ENCODE peak calls at places on chromosomes 13 and 19, in ten cellular contexts. One of them, this sample, is unnamed.
A peak's percentile ranks its signal among the peaks of the same experiment; 100 is the strongest.

GRCh38 chr13:65638572-65639168 is 1591.5 kb downstream of the PCDH9 start:
- DNase-seq in choroid plexus epithelial cell: peak; percentile 85
- DNase-seq in cardiac fibroblast: peak; percentile 80
- DNase-seq in colonic mucosa: no peak
- DNase-seq in stomach: no peak
- DNase-seq in ovary: no peak
- DNase-seq in epithelial cell of esophagus: peak; percentile 57
- DNase-seq in fibroblast of the aortic adventitia: peak; percentile 78
- DNase-seq in aorta: no peak
- DNase-seq in K562: peak; percentile 8
- DNase-seq in this sample: peak; percentile 35

GRCh38 chr13:66329988-66330429 is 900.1 kb downstream of the PCDH9 start:
- DNase-seq in choroid plexus epithelial cell: peak; percentile 28
- DNase-seq in cardiac fibroblast: no peak
- DNase-seq in colonic mucosa: no peak
- DNase-seq in stomach: no peak
- DNase-seq in ovary: no peak
- DNase-seq in epithelial cell of esophagus: peak; percentile 27
- DNase-seq in fibroblast of the aortic adventitia: no peak
- DNase-seq in aorta: no peak
- DNase-seq in K562: no peak
- DNase-seq in this sample: no peak

GRCh38 chr13:105603283-105603682 is 932.2 kb downstream of the EFNB2 start:
- DNase-seq in choroid plexus epithelial cell: no peak
- DNase-seq in cardiac fibroblast: no peak
- DNase-seq in colonic mucosa: no peak
- DNase-seq in stomach: no peak
- DNase-seq in ovary: no peak
- DNase-seq in epithelial cell of esophagus: no peak
- DNase-seq in fibroblast of the aortic adventitia: no peak
- DNase-seq in aorta: no peak
- DNase-seq in K562: no peak
- DNase-seq in this sample: no peak

GRCh38 chr13:70408865-70409264 is 300.6 kb upstream of the KLHL1 start:
- DNase-seq in choroid plexus epithelial cell: peak; percentile 8
- DNase-seq in cardiac fibroblast: no peak
- DNase-seq in colonic mucosa: no peak
- DNase-seq in stomach: no peak
- DNase-seq in ovary: no peak
- DNase-seq in epithelial cell of esophagus: peak; percentile 53
- DNase-seq in fibroblast of the aortic adventitia: no peak
- DNase-seq in aorta: no peak
- DNase-seq in K562: no peak
- DNase-seq in this sample: no peak

GRCh38 chr19:48424694-48425219 is 21.0 kb upstream of the GRWD1 start:
- DNase-seq in choroid plexus epithelial cell: peak; percentile 62
- DNase-seq in cardiac fibroblast: peak; percentile 75
- DNase-seq in colonic mucosa: no peak
- DNase-seq in stomach: no peak
- DNase-seq in ovary: no peak
- DNase-seq in epithelial cell of esophagus: peak; percentile 35
- DNase-seq in fibroblast of the aortic adventitia: peak; percentile 56
- DNase-seq in aorta: no peak
- DNase-seq in K562: peak; percentile 60
- DNase-seq in this sample: no peak

GRCh38 chr19:49497047-49497789 is 984 bp downstream of the RPS11 start:
- DNase-seq in choroid plexus epithelial cell: peak; percentile 71
- DNase-seq in cardiac fibroblast: peak; percentile 71
- DNase-seq in colonic mucosa: peak; percentile 85
- DNase-seq in stomach: peak; percentile 78
- DNase-seq in ovary: no peak
- DNase-seq in epithelial cell of esophagus: peak; percentile 79
- DNase-seq in fibroblast of the aortic adventitia: peak; percentile 60
- DNase-seq in aorta: no peak
- DNase-seq in K562: peak; percentile 47
- DNase-seq in this sample: no peak

GRCh38 chr13:75968103-75968838 is 332.1 kb downstream of the LMO7 start:
- DNase-seq in choroid plexus epithelial cell: no peak
- DNase-seq in cardiac fibroblast: no peak
- DNase-seq in colonic mucosa: no peak
- DNase-seq in stomach: no peak
- DNase-seq in ovary: no peak
- DNase-seq in epithelial cell of esophagus: peak; percentile 89
- DNase-seq in fibroblast of the aortic adventitia: no peak
- DNase-seq in aorta: no peak
- DNase-seq in K562: no peak
- DNase-seq in this sample: no peak

GRCh38 chr19:8512991-8513686 is 828 bp downstream of the ZNF414 start:
- DNase-seq in choroid plexus epithelial cell: no peak
- DNase-seq in cardiac fibroblast: no peak
- DNase-seq in colonic mucosa: no peak
- DNase-seq in stomach: no peak
- DNase-seq in ovary: no peak
- DNase-seq in epithelial cell of esophagus: no peak
- DNase-seq in fibroblast of the aortic adventitia: no peak
- DNase-seq in aorta: no peak
- DNase-seq in K562: no peak
- DNase-seq in this sample: no peak

GRCh38 chr19:45150731-45151725 is 9.8 kb downstream of the NKPD1 start:
- DNase-seq in choroid plexus epithelial cell: no peak
- DNase-seq in cardiac fibroblast: no peak
- DNase-seq in colonic mucosa: no peak
- DNase-seq in stomach: no peak
- DNase-seq in ovary: no peak
- DNase-seq in epithelial cell of esophagus: peak; percentile 84
- DNase-seq in fibroblast of the aortic adventitia: no peak
- DNase-seq in aorta: no peak
- DNase-seq in K562: no peak
- DNase-seq in this sample: no peak

GRCh38 chr19:45154064-45154827 is 6.5 kb downstream of the NKPD1 start:
- DNase-seq in choroid plexus epithelial cell: peak; percentile 96
- DNase-seq in cardiac fibroblast: peak; percentile 89
- DNase-seq in colonic mucosa: no peak
- DNase-seq in stomach: no peak
- DNase-seq in ovary: no peak
- DNase-seq in epithelial cell of esophagus: peak; percentile 40
- DNase-seq in fibroblast of the aortic adventitia: peak; percentile 83
- DNase-seq in aorta: peak; percentile 73
- DNase-seq in K562: peak; percentile 85
- DNase-seq in this sample: peak; percentile 92

GRCh38 chr19:45151821-45152503 is 8.8 kb downstream of the NKPD1 start:
- DNase-seq in choroid plexus epithelial cell: no peak
- DNase-seq in cardiac fibroblast: no peak
- DNase-seq in colonic mucosa: no peak
- DNase-seq in stomach: no peak
- DNase-seq in ovary: no peak
- DNase-seq in epithelial cell of esophagus: no peak
- DNase-seq in fibroblast of the aortic adventitia: no peak
- DNase-seq in aorta: no peak
- DNase-seq in K562: no peak
- DNase-seq in this sample: no peak

GRCh38 chr19:45152504-45153338 is 8.1 kb downstream of the NKPD1 start:
- DNase-seq in choroid plexus epithelial cell: peak; percentile 78
- DNase-seq in cardiac fibroblast: peak; percentile 66
- DNase-seq in colonic mucosa: peak; percentile 48
- DNase-seq in stomach: peak; percentile 58
- DNase-seq in ovary: peak; percentile 48
- DNase-seq in epithelial cell of esophagus: peak; percentile 48
- DNase-seq in fibroblast of the aortic adventitia: peak; percentile 40
- DNase-seq in aorta: no peak
- DNase-seq in K562: no peak
- DNase-seq in this sample: no peak

GRCh38 chr19:45153339-45154063 is 7.3 kb downstream of the NKPD1 start:
- DNase-seq in choroid plexus epithelial cell: peak; percentile 75
- DNase-seq in cardiac fibroblast: peak; percentile 61
- DNase-seq in colonic mucosa: peak; percentile 35
- DNase-seq in stomach: peak; percentile 47
- DNase-seq in ovary: peak; percentile 51
- DNase-seq in epithelial cell of esophagus: no peak
- DNase-seq in fibroblast of the aortic adventitia: peak; percentile 42
- DNase-seq in aorta: peak; percentile 78
- DNase-seq in K562: peak; percentile 90
- DNase-seq in this sample: no peak
- H3K4me3 ChIP-seq in choroid plexus epithelial cell: no peak overlapping the region
- H3K4me3 ChIP-seq in cardiac fibroblast: peak overlapping the region; percentile 18
- H3K4me3 ChIP-seq in colonic mucosa: peak overlapping the region; percentile 25
- H3K4me3 ChIP-seq in stomach: peak overlapping the region; percentile 25
- H3K4me3 ChIP-seq in ovary: peak overlapping the region; percentile 16
- H3K4me3 ChIP-seq in epithelial cell of esophagus: no peak overlapping the region
- H3K4me3 ChIP-seq in fibroblast of the aortic adventitia: peak overlapping the region; percentile 9
- H3K4me3 ChIP-seq in aorta: no peak overlapping the region
- H3K4me3 ChIP-seq in K562: peak overlapping the region; percentile 18
- H3K4me3 ChIP-seq in this sample: peak overlapping the region; percentile 25

GRCh38 chr13:40986328-40986856 is 32.7 kb downstream of the ELF1 start:
- DNase-seq in choroid plexus epithelial cell: peak; percentile 44
- DNase-seq in cardiac fibroblast: peak; percentile 28
- DNase-seq in colonic mucosa: no peak
- DNase-seq in stomach: no peak
- DNase-seq in ovary: no peak
- DNase-seq in epithelial cell of esophagus: peak; percentile 30
- DNase-seq in fibroblast of the aortic adventitia: peak; percentile 59
- DNase-seq in aorta: no peak
- DNase-seq in K562: no peak
- DNase-seq in this sample: no peak

GRCh38 chr13:40983269-40983668 is 35.8 kb downstream of the ELF1 start:
- DNase-seq in choroid plexus epithelial cell: peak; percentile 15
- DNase-seq in cardiac fibroblast: peak; percentile 33
- DNase-seq in colonic mucosa: no peak
- DNase-seq in stomach: no peak
- DNase-seq in ovary: no peak
- DNase-seq in epithelial cell of esophagus: peak; percentile 42
- DNase-seq in fibroblast of the aortic adventitia: peak; percentile 36
- DNase-seq in aorta: no peak
- DNase-seq in K562: no peak
- DNase-seq in this sample: no peak

GRCh38 chr13:40985596-40986327 is 33.4 kb downstream of the ELF1 start:
- DNase-seq in choroid plexus epithelial cell: no peak
- DNase-seq in cardiac fibroblast: no peak
- DNase-seq in colonic mucosa: no peak
- DNase-seq in stomach: no peak
- DNase-seq in ovary: no peak
- DNase-seq in epithelial cell of esophagus: no peak
- DNase-seq in fibroblast of the aortic adventitia: no peak
- DNase-seq in aorta: no peak
- DNase-seq in K562: no peak
- DNase-seq in this sample: no peak

GRCh38 chr13:40983725-40984669 is 35.1 kb downstream of the ELF1 start:
- DNase-seq in choroid plexus epithelial cell: no peak
- DNase-seq in cardiac fibroblast: no peak
- DNase-seq in colonic mucosa: no peak
- DNase-seq in stomach: no peak
- DNase-seq in ovary: no peak
- DNase-seq in epithelial cell of esophagus: no peak
- DNase-seq in fibroblast of the aortic adventitia: peak; percentile 19
- DNase-seq in aorta: no peak
- DNase-seq in K562: no peak
- DNase-seq in this sample: no peak

GRCh38 chr13:40984670-40985366 is 34.3 kb downstream of the ELF1 start:
- DNase-seq in choroid plexus epithelial cell: peak; percentile 38
- DNase-seq in cardiac fibroblast: no peak
- DNase-seq in colonic mucosa: no peak
- DNase-seq in stomach: no peak
- DNase-seq in ovary: no peak
- DNase-seq in epithelial cell of esophagus: peak; percentile 15
- DNase-seq in fibroblast of the aortic adventitia: peak; percentile 54
- DNase-seq in aorta: no peak
- DNase-seq in K562: no peak
- DNase-seq in this sample: no peak
- H3K4me3 ChIP-seq in choroid plexus epithelial cell: no peak overlapping the region
- H3K4me3 ChIP-seq in cardiac fibroblast: peak overlapping the region; percentile 7
- H3K4me3 ChIP-seq in colonic mucosa: peak overlapping the region; percentile 4
- H3K4me3 ChIP-seq in stomach: peak overlapping the region; percentile 22
- H3K4me3 ChIP-seq in ovary: peak overlapping the region; percentile 14
- H3K4me3 ChIP-seq in epithelial cell of esophagus: no peak overlapping the region
- H3K4me3 ChIP-seq in fibroblast of the aortic adventitia: peak overlapping the region; percentile 43
- H3K4me3 ChIP-seq in aorta: no peak overlapping the region
- H3K4me3 ChIP-seq in K562: no peak overlapping the region
- H3K4me3 ChIP-seq in this sample: no peak overlapping the region

GRCh38 chr19:14496029-14496848 is at the start of gene GIPC1:
- DNase-seq in choroid plexus epithelial cell: peak; percentile 100
- DNase-seq in cardiac fibroblast: peak; percentile 100
- DNase-seq in colonic mucosa: peak; percentile 97
- DNase-seq in stomach: peak; percentile 96
- DNase-seq in ovary: peak; percentile 97
- DNase-seq in epithelial cell of esophagus: peak; percentile 100
- DNase-seq in fibroblast of the aortic adventitia: peak; percentile 99
- DNase-seq in aorta: peak; percentile 98
- DNase-seq in K562: peak; percentile 100
- DNase-seq in this sample: peak; percentile 97

GRCh38 chr19:14492756-14493337 is 3.1 kb downstream of the GIPC1 start:
- DNase-seq in choroid plexus epithelial cell: no peak
- DNase-seq in cardiac fibroblast: no peak
- DNase-seq in colonic mucosa: peak; percentile 32
- DNase-seq in stomach: no peak
- DNase-seq in ovary: no peak
- DNase-seq in epithelial cell of esophagus: no peak
- DNase-seq in fibroblast of the aortic adventitia: no peak
- DNase-seq in aorta: no peak
- DNase-seq in K562: no peak
- DNase-seq in this sample: no peak

GRCh38 chr19:14495678-14496028 is 274 bp downstream of the GIPC1 start:
- DNase-seq in choroid plexus epithelial cell: no peak
- DNase-seq in cardiac fibroblast: no peak
- DNase-seq in colonic mucosa: peak; percentile 59
- DNase-seq in stomach: no peak
- DNase-seq in ovary: no peak
- DNase-seq in epithelial cell of esophagus: no peak
- DNase-seq in fibroblast of the aortic adventitia: no peak
- DNase-seq in aorta: no peak
- DNase-seq in K562: peak; percentile 73
- DNase-seq in this sample: no peak

GRCh38 chr19:14494910-14495677 is 833 bp downstream of the GIPC1 start:
- DNase-seq in choroid plexus epithelial cell: no peak
- DNase-seq in cardiac fibroblast: no peak
- DNase-seq in colonic mucosa: peak; percentile 70
- DNase-seq in stomach: no peak
- DNase-seq in ovary: no peak
- DNase-seq in epithelial cell of esophagus: peak; percentile 82
- DNase-seq in fibroblast of the aortic adventitia: no peak
- DNase-seq in aorta: no peak
- DNase-seq in K562: peak; percentile 43
- DNase-seq in this sample: no peak

DNA sequence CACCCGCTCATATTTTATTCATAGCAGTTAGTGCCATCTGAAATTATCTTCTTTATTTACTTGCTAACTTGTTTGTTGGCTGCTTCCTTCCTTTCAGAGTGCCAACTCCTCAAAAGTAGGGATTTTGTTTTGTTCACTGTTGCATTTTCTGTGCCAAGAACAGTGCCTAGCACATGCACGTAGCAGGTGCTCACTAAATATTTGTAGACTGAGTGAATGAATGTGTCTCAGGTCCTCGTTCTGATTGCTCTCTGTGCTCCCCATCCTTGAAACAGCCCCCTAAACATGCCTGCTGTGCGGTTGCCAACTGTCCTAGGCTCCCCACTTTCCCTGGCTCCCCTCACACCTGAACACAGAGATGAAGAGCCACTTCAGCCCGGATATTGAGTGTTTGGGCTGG is 1.5 kb downstream of the GIPC1 start:
- DNase-seq in choroid plexus epithelial cell: no peak
- DNase-seq in cardiac fibroblast: no peak
- DNase-seq in colonic mucosa: no peak
- DNase-seq in stomach: no peak
- DNase-seq in ovary: no peak
- DNase-seq in epithelial cell of esophagus: no peak
- DNase-seq in fibroblast of the aortic adventitia: no peak
- DNase-seq in aorta: no peak
- DNase-seq in K562: no peak
- DNase-seq in this sample: no peak
- H3K4me3 ChIP-seq in choroid plexus epithelial cell: peak overlapping the region; percentile 83
- H3K4me3 ChIP-seq in cardiac fibroblast: peak overlapping the region; percentile 81
- H3K4me3 ChIP-seq in colonic mucosa: peak overlapping the region; percentile 65
- H3K4me3 ChIP-seq in stomach: peak overlapping the region; percentile 94
- H3K4me3 ChIP-seq in ovary: no peak overlapping the region
- H3K4me3 ChIP-seq in epithelial cell of esophagus: peak overlapping the region; percentile 89
- H3K4me3 ChIP-seq in fibroblast of the aortic adventitia: peak overlapping the region; percentile 73
- H3K4me3 ChIP-seq in aorta: no peak overlapping the region
- H3K4me3 ChIP-seq in K562: no peak overlapping the region
- H3K4me3 ChIP-seq in this sample: peak overlapping the region; percentile 78

DNA sequence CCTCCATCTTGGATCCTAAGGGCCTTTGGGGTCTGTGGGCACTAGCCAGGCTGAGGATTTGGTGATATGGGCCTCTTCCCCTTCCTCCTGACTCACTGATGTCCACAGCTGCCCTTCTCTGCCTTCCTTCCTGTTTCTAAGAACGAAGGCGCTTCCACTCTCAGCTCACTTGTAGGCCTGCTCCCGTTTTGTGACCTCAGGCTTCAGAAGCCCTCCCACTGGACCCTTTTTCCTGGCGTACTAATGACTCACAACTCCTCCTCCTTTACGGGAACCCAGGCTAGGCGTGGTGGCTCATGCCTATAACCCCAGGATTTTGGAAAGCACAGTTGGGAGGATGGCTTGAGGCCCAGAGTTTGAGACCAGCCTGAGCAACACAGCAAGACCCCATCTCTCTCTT is 55.6 kb downstream of the TMED1 start:
- DNase-seq in choroid plexus epithelial cell: peak; percentile 90
- DNase-seq in cardiac fibroblast: peak; percentile 96
- DNase-seq in colonic mucosa: no peak
- DNase-seq in stomach: no peak
- DNase-seq in ovary: no peak
- DNase-seq in epithelial cell of esophagus: peak; percentile 36
- DNase-seq in fibroblast of the aortic adventitia: peak; percentile 92
- DNase-seq in aorta: no peak
- DNase-seq in K562: no peak
- DNase-seq in this sample: no peak
- H3K4me3 ChIP-seq in choroid plexus epithelial cell: no peak overlapping the region
- H3K4me3 ChIP-seq in cardiac fibroblast: no peak overlapping the region
- H3K4me3 ChIP-seq in colonic mucosa: no peak overlapping the region
- H3K4me3 ChIP-seq in stomach: no peak overlapping the region
- H3K4me3 ChIP-seq in ovary: no peak overlapping the region
- H3K4me3 ChIP-seq in epithelial cell of esophagus: no peak overlapping the region
- H3K4me3 ChIP-seq in fibroblast of the aortic adventitia: no peak overlapping the region
- H3K4me3 ChIP-seq in aorta: no peak overlapping the region
- H3K4me3 ChIP-seq in K562: no peak overlapping the region
- H3K4me3 ChIP-seq in this sample: no peak overlapping the region